ENCODE peak calls at places on chromosomes 3 and 15, in four cellular contexts. Q is GM12878, W is HepG2, G is GM12892. I is an unnamed sample.

GRCh38 chr3:59418836-59419235 is 369.0 kb upstream of the CFAP20DC start:
- DNase-seq in W (no peak), Q (no peak), G (no peak), I (no peak)

GRCh38 chr3:185859294-185859972 is 34.6 kb upstream of the IGF2BP2 start:
- DNase-seq in W (no peak), Q (no peak), G (no peak), I (no peak)

GRCh38 chr3:45105855-45106655 is 40.1 kb downstream of the CDCP1 start:
- DNase-seq in W (no peak), Q (no peak), G (no peak), I (no peak)

GRCh38 chr15:41581110-41581509 is 22.1 kb downstream of the TYRO3 start:
- DNase-seq in Q (no peak), G (no peak), W (no peak), I (no peak)

GRCh38 chr15:67100808-67101581 is 35.6 kb downstream of the SMAD3 start:
- DNase-seq in G (no peak), W (no peak), Q (peak), I (no peak)

GRCh38 chr15:95894407-95894956 is 436.0 kb upstream of the NR2F2 start:
- DNase-seq in W (no peak), G (no peak), Q (no peak), I (no peak)

GRCh38 chr3:44712455-44713075 is at the start of gene ZNF502:
- DNase-seq in Q (no peak), W (no peak), G (peak), I (peak)

GRCh38 chr3:146550743-146551510 is 6.5 kb upstream of the PLSCR1 start:
- DNase-seq in G (no peak), W (no peak), Q (no peak), I (no peak)

GRCh38 chr3:188292827-188293226 is 138.9 kb downstream of the LPP start:
- DNase-seq in W (no peak), G (no peak), Q (no peak), I (no peak)

GRCh38 chr3:159987291-159987711 is 1.3 kb upstream of the IL12A start:
- DNase-seq in G (no peak), W (no peak), Q (no peak), I (no peak)

GRCh38 chr15:48683991-48684765 is 38.7 kb upstream of the FBN1 start:
- DNase-seq in Q (no peak), G (no peak), W (peak), I (no peak)

GRCh38 chr3:108406063-108406660 is 104.2 kb downstream of the MYH15 start:
- DNase-seq in W (no peak), G (no peak), Q (no peak), I (no peak)

GRCh38 chr15:83292317-83292716 is 7.9 kb upstream of the BNC1 start:
- DNase-seq in W (no peak), G (no peak), Q (no peak), I (no peak)

GRCh38 chr3:108406661-108407206 is 103.7 kb downstream of the MYH15 start:
- DNase-seq in G (no peak), Q (peak), W (peak), I (no peak)

GRCh38 chr3:101932326-101933108 is 83.2 kb downstream of the NFKBIZ start:
- DNase-seq in Q (no peak), W (no peak), G (no peak), I (no peak)

GRCh38 chr15:31357148-31357547 is 30.5 kb downstream of the KLF13 start:
- DNase-seq in G (no peak), Q (no peak), W (no peak), I (no peak)

GRCh38 chr3:159824341-159824740 is 164.3 kb upstream of the IL12A start:
- DNase-seq in W (peak), Q (no peak), G (no peak), I (no peak)

GRCh38 chr3:192259661-192260060 is 467.7 kb downstream of the FGF12 start:
- DNase-seq in Q (no peak), G (no peak), W (no peak), I (no peak)

GRCh38 chr3:48208088-48208487 is 15.2 kb upstream of the CAMP start:
- DNase-seq in W (no peak), Q (no peak), G (no peak), I (no peak)

GRCh38 chr15:80093854-80094418 is 34.5 kb downstream of the ZFAND6 start:
- DNase-seq in G (no peak), W (no peak), Q (no peak), I (no peak)

GRCh38 chr3:143081844-143082778 is 37.5 kb upstream of the CHST2 start:
- DNase-seq in Q (peak), G (no peak), W (no peak), I (peak)

GRCh38 chr3:88408097-88408496 is 258.3 kb downstream of the C3orf38 start:
- DNase-seq in Q (no peak), G (no peak), W (no peak), I (no peak)

GRCh38 chr3:52633786-52634185 is 51.9 kb downstream of the PBRM1 start:
- DNase-seq in G (no peak), W (no peak), Q (no peak), I (no peak)

GRCh38 chr3:129317876-129318275 is 39.2 kb downstream of the HMCES start:
- DNase-seq in Q (no peak), W (no peak), G (no peak), I (no peak)

GRCh38 chr3:31829826-31830426 is 151.1 kb downstream of the OSBPL10 start:
- DNase-seq in G (no peak), W (no peak), Q (no peak), I (no peak)

DNA sequence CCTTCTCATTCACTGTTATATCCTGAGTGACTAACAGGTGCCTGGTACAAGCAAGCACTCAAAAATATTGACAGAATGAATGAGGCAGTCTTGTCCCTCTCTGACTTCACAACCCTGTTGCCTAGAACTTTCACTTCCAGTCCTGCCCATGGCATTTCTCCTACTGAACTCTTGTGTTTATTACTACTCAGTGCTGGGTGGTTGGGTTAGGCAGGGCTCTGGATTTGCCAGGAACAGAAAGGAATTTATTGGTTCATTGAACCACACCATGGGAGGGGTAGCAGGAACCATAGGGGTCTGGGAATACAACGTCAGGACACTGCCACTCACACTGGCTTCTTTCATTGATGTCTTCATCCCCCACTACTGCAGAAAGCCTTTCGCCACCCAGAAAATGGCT is 41.9 kb upstream of the SEMA4B start:
- DNase-seq in W (no peak), Q (no peak), G (no peak), I (no peak)
- TF ChIP-seq POLR2AphosphoS5 in W (no peak), Q (no peak), G (no peak), I (no peak)

GRCh38 chr15:27399236-27399635 is 428.3 kb downstream of the GABRG3 start:
- DNase-seq in W (no peak), G (no peak), Q (no peak), I (no peak)
- TF ChIP-seq TAF1 in W (no peak), G (no peak), Q (no peak), I (no peak)

GRCh38 chr15:39479916-39480315 is 101.0 kb upstream of the THBS1 start:
- DNase-seq in G (no peak), W (no peak), Q (no peak), I (no peak)

GRCh38 chr15:39471791-39472190 is 109.1 kb upstream of the THBS1 start:
- DNase-seq in W (no peak), G (no peak), Q (no peak), I (no peak)

GRCh38 chr15:39472661-39473657 is 107.9 kb upstream of the THBS1 start:
- DNase-seq in G (no peak), W (no peak), Q (no peak), I (no peak)

GRCh38 chr15:39478996-39479395 is 101.9 kb upstream of the THBS1 start:
- DNase-seq in Q (no peak), G (no peak), W (no peak), I (no peak)

GRCh38 chr15:39474657-39475056 is 106.2 kb upstream of the THBS1 start:
- DNase-seq in G (no peak), Q (no peak), W (no peak), I (no peak)
- TF ChIP-seq POLR2AphosphoS5 in G (no peak), Q (no peak), W (no peak), I (no peak)

GRCh38 chr15:37038036-37038715 is 62.2 kb downstream of the MEIS2 start:
- DNase-seq in W (no peak), G (no peak), Q (no peak), I (no peak)

GRCh38 chr15:37041836-37042235 is 58.5 kb downstream of the MEIS2 start:
- DNase-seq in G (no peak), W (no peak), Q (no peak), I (no peak)

GRCh38 chr15:37041042-37041441 is 59.3 kb downstream of the MEIS2 start:
- DNase-seq in G (no peak), W (no peak), Q (no peak), I (no peak)

GRCh38 chr15:37038716-37039106 is 61.6 kb downstream of the MEIS2 start:
- DNase-seq in W (no peak), G (no peak), Q (no peak), I (no peak)

GRCh38 chr15:37040072-37040742 is 60.1 kb downstream of the MEIS2 start:
- DNase-seq in Q (no peak), G (no peak), W (peak), I (no peak)
- TF ChIP-seq TAF1 in Q (no peak), G (no peak), W (no peak), I (no peak)

DNA sequence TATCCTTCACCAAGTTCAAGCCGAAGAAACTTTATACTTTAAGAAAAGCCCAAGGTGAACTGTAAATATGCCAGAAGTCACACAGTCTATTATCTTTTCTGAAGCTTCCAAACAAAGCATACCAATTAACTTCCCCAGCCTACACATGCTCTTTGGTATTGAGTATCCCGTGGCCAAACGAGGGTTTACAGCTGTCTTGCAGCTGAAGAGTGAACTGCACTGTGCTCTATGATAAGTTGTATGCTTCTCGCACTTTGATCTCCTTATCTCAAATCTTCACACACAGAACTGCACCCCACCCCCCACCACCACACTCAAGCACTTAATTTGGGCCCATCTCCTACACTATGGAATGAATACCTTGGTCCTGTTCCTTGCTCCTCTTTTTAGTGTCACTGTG is 215.6 kb upstream of the VEPH1 start:
- DNase-seq in Q (no peak), G (no peak), W (no peak), I (no peak)
- TF ChIP-seq POLR2AphosphoS5 in Q (no peak), G (no peak), W (no peak), I (no peak)

GRCh38 chr15:43911235-43911661 is 84.4 kb downstream of the WDR76 start:
- DNase-seq in Q (no peak), G (no peak), W (no peak), I (no peak)

GRCh38 chr15:43915820-43916660 is 89.2 kb downstream of the WDR76 start:
- DNase-seq in G (no peak), Q (no peak), W (no peak), I (no peak)

GRCh38 chr15:43912208-43912607 is 85.4 kb downstream of the WDR76 start:
- DNase-seq in G (no peak), W (no peak), Q (no peak), I (no peak)

GRCh38 chr15:43912991-43913927 is 86.5 kb downstream of the WDR76 start:
- DNase-seq in Q (no peak), W (peak), G (no peak), I (no peak)

DNA sequence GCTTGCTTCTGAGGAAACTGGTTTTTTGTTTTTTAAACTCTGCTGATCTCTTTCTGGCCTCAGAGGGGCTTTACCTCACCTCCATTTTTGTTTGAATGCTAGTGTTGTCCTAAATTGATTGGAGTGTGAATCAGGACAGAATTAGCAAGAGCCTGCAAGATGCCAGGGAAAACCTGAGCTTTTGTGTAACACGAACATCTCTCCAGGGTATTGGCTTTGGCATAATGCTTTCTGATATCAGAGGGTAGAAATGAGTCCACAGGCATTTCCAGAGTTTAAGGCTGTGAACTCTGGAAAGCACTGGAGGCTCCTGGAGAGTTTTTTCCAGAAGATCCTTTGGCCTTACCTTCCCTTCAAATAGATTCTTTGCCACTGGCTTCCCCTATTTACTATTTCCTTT is 87.1 kb downstream of the WDR76 start:
- DNase-seq in Q (no peak), W (no peak), G (no peak), I (no peak)
- TF ChIP-seq TAF1 in Q (no peak), W (no peak), G (no peak), I (no peak)

GRCh38 chr15:100559330-100559729 is 30.6 kb upstream of the CERS3 start:
- DNase-seq in W (peak), G (no peak), Q (no peak), I (no peak)
- TF ChIP-seq POLR2AphosphoS5 in W (no peak), G (no peak), Q (no peak), I (no peak)

GRCh38 chr15:62610499-62610898 is 432.0 kb upstream of the TPM1 start:
- DNase-seq in W (no peak), G (no peak), Q (no peak), I (no peak)

GRCh38 chr15:62606376-62607164 is 436.0 kb upstream of the TPM1 start:
- DNase-seq in Q (no peak), G (no peak), W (no peak), I (no peak)

GRCh38 chr15:62605292-62605691 is 437.3 kb upstream of the TPM1 start:
- DNase-seq in W (no peak), G (no peak), Q (no peak), I (no peak)

GRCh38 chr15:62608369-62608768 is 434.2 kb upstream of the TPM1 start:
- DNase-seq in G (no peak), W (no peak), Q (no peak), I (no peak)

DNA sequence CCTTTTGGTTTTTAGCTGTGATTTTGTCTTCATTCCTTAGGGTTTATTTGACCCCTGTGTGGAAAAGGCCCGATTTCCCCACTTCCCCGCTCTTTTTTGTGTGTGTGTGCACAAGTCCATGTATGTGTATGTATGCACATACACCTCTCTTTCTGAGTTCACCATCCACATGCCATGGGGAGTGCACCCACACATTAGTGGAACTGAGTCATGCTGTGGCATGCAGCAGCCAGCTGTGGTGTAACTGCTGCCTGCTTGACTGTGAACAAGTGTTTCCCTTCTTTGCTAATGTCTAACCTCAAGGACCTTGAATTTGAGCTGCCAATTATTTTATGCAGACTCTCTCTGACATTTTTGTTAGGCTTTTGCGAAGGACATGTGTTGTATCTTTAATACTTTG is 434.9 kb upstream of the TPM1 start:
- DNase-seq in G (no peak), Q (no peak), W (no peak), I (no peak)
- TF ChIP-seq TAF1 in G (no peak), Q (no peak), W (no peak), I (no peak)

DNA sequence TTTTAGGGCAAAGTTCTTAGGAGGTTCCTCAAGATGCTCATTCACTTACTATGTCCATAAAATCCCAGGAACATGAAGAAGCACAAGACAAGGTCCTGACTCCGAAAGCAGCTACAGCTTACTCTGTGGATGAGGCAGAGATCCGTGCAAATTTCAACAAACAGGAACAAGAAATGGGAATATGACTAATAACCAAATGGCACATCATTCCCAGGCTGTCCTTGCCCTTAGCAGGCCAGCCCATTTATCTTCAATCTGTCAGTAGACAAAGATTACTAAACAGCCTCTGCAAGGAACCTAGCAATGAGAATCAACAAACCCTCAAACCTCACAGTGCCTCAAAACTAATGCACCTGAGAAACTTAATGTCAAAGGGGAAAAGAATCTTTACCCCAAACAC is 5.0 kb downstream of the TNFAIP8L3 start:
- DNase-seq in Q (no peak), G (no peak), W (no peak), I (no peak)
- TF ChIP-seq POLR2AphosphoS5 in Q (no peak), G (no peak), W (no peak), I (no peak)

I was measured in GM12891.